ENCODE peak calls at places on chromosomes 16 and 17, in four cellular contexts. L is adrenal gland, I is fibroblast of lung, E is esophagus squamous epithelium. F is an unnamed sample. For H3K4me1, the result is how much of the 10 kb centered on the place peaks cover.

GRCh38 chr16:53973021-53973420 is 269.1 kb downstream of the FTO start:
- DNase-seq in L (no peak), I (no peak), E (no peak), F (no peak)

GRCh38 chr16:74297296-74297665 is 667 bp downstream of the PSMD7 start:
- DNase-seq in L (peak), I (peak), E (no peak), F (no peak)

GRCh38 chr17:45200701-45201100 is 21.0 kb upstream of the FMNL1 start:
- DNase-seq in L (no peak), I (peak), E (no peak), F (peak)

GRCh38 chr17:42387663-42388380 is 420 bp downstream of the STAT3 start:
- DNase-seq in L (no peak), I (peak), E (no peak), F (peak)

GRCh38 chr17:48258317-48258716 is 150.8 kb downstream of the SNX11 start:
- DNase-seq in L (no peak), I (no peak), E (no peak), F (no peak)

GRCh38 chr17:31820691-31821435 is 38.2 kb downstream of the COPRS start:
- DNase-seq in L (no peak), I (no peak), E (no peak), F (no peak)

GRCh38 chr17:31571124-31571892 is 179.8 kb downstream of the RAB11FIP4 start:
- DNase-seq in L (no peak), I (peak), E (no peak), F (peak)

GRCh38 chr16:88062341-88062861 is 111.2 kb downstream of the BANP start:
- DNase-seq in L (peak), I (peak), E (no peak), F (peak)

GRCh38 chr16:3652373-3653037 is 2.0 kb upstream of the DNASE1 start:
- DNase-seq in L (peak), I (no peak), E (no peak), F (peak)

GRCh38 chr16:4477966-4478365 is 1.8 kb downstream of the HMOX2 start:
- DNase-seq in L (no peak), I (peak), E (no peak), F (no peak)

GRCh38 chr16:66477028-66477515 is 50.0 kb downstream of the BEAN1 start:
- DNase-seq in L (no peak), I (no peak), E (no peak), F (no peak)

GRCh38 chr17:75981019-75981615 is 2.1 kb downstream of the TEN1 start:
- DNase-seq in L (no peak), I (no peak), E (no peak), F (peak)

GRCh38 chr17:78529251-78529650 is 47.9 kb downstream of the DNAH17 start:
- DNase-seq in L (no peak), I (no peak), E (no peak), F (no peak)

GRCh38 chr17:55990332-55991006 is 162.8 kb upstream of the ANKFN1 start:
- DNase-seq in L (no peak), I (no peak), E (no peak), F (no peak)

GRCh38 chr16:53080345-53081031 is 25.7 kb downstream of the CHD9 start:
- DNase-seq in L (peak), I (peak), E (no peak), F (peak)

GRCh38 chr17:17971431-17972125 is 622 bp downstream of the TOM1L2 start:
- DNase-seq in L (peak), I (no peak), E (no peak), F (peak)

GRCh38 chr17:4667166-4667565 is 25.7 kb upstream of the ALOX15 start:
- DNase-seq in L (no peak), I (no peak), E (no peak), F (no peak)

GRCh38 chr16:3829631-3830536 is 50.6 kb downstream of the CREBBP start:
- DNase-seq in L (no peak), I (no peak), E (no peak), F (no peak)

GRCh38 chr16:51500306-51500705 is 349.2 kb upstream of the SALL1 start:
- DNase-seq in L (no peak), I (peak), E (no peak), F (no peak)

GRCh38 chr16:85722066-85722465 is 28.8 kb downstream of the C16orf74 start:
- DNase-seq in L (no peak), I (no peak), E (no peak), F (no peak)

GRCh38 chr17:46883871-46884270 is 32.5 kb downstream of the WNT9B start:
- DNase-seq in L (no peak), I (no peak), E (no peak), F (no peak)

GRCh38 chr17:27818311-27819170 is 18.2 kb upstream of the NOS2 start:
- DNase-seq in L (no peak), I (no peak), E (no peak), F (no peak)

GRCh38 chr17:9402590-9403199 is 172.9 kb downstream of the STX8 start:
- DNase-seq in L (no peak), I (peak), E (no peak), F (no peak)

GRCh38 chr16:12904041-12904671 is 2.8 kb downstream of the SHISA9 start:
- DNase-seq in L (no peak), I (no peak), E (no peak), F (no peak)

GRCh38 chr16:74035816-74036215 is 260.8 kb upstream of the PSMD7 start:
- DNase-seq in L (no peak), I (peak), E (no peak), F (no peak)

GRCh38 chr16:59905131-59905530 is 1171.0 kb upstream of the GOT2 start:
- DNase-seq in L (no peak), I (no peak), E (no peak), F (no peak)

GRCh38 chr16:57638381-57638780 is 10.0 kb downstream of the ADGRG1 start:
- DNase-seq in L (no peak), I (no peak), E (no peak), F (no peak)

GRCh38 chr16:57639172-57639571 is 10.7 kb downstream of the ADGRG1 start:
- DNase-seq in L (peak), I (peak), E (no peak), F (no peak)

GRCh38 chr16:57637424-57637823 is 9.0 kb downstream of the ADGRG1 start:
- DNase-seq in L (peak), I (no peak), E (no peak), F (peak)

GRCh38 chr16:57637020-57637419 is 8.6 kb downstream of the ADGRG1 start:
- DNase-seq in L (no peak), I (peak), E (no peak), F (peak)

GRCh38 chr16:57637965-57638364 is 9.5 kb downstream of the ADGRG1 start:
- DNase-seq in L (no peak), I (no peak), E (no peak), F (no peak)
- H3K4me1 ChIP-seq in L (half or more), I (under half), E (under half), F (under half)

GRCh38 chr17:28950752-28951427 is 428 bp downstream of the PHF12 start:
- DNase-seq in L (no peak), I (no peak), E (no peak), F (no peak)
- TF ChIP-seq CTCF in L (no peak), I (no peak), E (no peak), F (no peak)

DNA sequence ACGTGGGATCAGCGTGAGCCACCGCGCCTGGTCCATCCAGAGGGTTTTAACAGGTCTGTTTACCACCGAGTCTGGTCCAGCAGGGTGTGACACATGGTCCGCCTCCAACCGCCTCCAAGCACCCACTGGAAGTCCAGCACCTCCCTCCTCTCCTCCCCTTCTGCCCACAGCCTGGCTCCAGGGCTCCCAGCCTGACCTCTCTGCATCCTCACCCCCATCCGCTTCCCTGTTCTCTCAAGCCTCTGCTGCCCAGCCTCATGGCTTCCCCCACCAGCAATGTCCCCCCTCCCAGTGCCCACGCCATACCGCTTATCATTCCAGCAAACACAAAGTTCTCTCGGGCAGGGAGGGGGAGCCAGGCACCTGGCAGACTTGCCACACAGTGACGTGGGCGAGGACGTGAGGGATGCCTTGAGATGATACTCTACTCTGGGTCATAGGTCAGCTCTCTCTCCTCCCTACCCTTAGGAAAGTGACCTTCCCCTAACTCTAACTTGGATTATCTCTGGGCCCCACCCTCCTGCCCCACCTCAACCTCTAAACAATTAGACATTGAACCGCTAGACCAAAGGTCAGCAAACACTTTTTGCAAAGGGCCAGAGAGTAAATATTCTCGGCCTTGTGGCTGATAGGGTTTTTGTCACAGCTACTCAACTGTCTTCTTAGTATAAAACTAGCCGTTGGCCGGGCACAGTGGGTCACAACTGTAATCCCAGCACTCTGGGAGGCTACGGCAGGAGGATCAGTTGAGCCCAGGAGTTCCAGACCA is 23.1 kb downstream of the CDC42EP4 start:
- DNase-seq in L (peak), I (no peak), E (no peak), F (peak)
- H3K27ac ChIP-seq in L (peak), I (peak), E (peak), F (peak)

GRCh38 chr17:36939944-36940312 is 2.7 kb downstream of the LHX1 start:
- DNase-seq in L (no peak), I (no peak), E (no peak), F (no peak)
- H3K4me1 ChIP-seq in L (under half), I (under half), E (half or more), F (half or more)

GRCh38 chr17:81967533-81968395 is 6.8 kb upstream of the NOTUM start:
- DNase-seq in L (peak), I (peak), E (no peak), F (peak)
- TF ChIP-seq CTCF in L (no peak), I (no peak), E (no peak), F (no peak)

GRCh38 chr17:29711588-29712385 is 89.1 kb upstream of the CORO6 start:
- DNase-seq in L (no peak), I (no peak), E (no peak), F (no peak)
- H3K27ac ChIP-seq in L (no peak), I (no peak), E (peak), F (no peak)

GRCh38 chr16:82633964-82634600 is 7.3 kb downstream of the CDH13 start:
- DNase-seq in L (no peak), I (no peak), E (no peak), F (no peak)
- H3K4me1 ChIP-seq in L (under half), I (under half), E (under half), F (half or more)

DNA sequence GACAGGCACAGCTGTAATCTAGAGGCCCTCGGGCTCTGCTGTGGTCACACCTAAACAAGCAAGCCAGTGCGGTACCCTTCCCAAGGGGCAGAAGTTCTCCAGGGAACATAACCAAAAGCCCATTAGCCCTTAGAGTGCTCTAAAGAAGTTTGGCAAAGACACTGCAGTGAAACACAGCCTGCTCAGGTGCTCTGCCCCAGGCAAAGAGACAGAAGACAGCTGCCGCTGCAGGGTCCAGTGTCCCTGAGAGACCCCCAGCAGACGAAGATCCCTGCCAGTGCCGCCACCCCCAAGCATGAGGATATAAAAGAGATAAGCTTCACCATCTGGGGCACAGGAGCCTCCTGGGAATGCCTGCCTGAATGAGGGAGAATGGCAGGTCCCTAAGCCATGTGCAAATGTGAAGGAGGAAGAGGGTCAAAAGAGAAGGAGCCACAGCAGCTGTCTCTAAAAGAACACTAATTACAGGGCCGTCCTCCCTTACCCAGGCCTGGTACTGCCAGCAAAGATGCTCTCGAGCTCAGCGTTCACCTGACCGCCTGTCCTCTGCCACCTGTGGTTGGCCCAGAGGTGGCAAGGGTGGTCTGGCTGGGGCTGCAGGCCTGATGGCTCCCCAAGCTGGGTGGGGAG is 29.7 kb downstream of the CUEDC1 start:
- DNase-seq in L (no peak), I (no peak), E (no peak), F (no peak)
- TF ChIP-seq CTCF in L (no peak), I (no peak), E (no peak), F (no peak)

F was measured in tibial artery.